ENCODE peak calls at places on chromosomes 11 and 22, in seven cellular contexts. F, S, L, G, A, D and P are unnamed samples.

GRCh38 chr22:40535642-40536041 is 100.9 kb downstream of the MRTFA start:
- DNase-seq in F (no peak), S (no peak), L (no peak), G (no peak), A (no peak), D (no peak), P (no peak)

GRCh38 chr22:38066381-38067027 is 9.3 kb downstream of the PICK1 start:
- DNase-seq in F (no peak), S (peak; percentile 66), L (no peak), G (no peak), A (no peak), D (peak; percentile 49), P (no peak)

GRCh38 chr22:39690901-39691620 is 120.5 kb downstream of the CACNA1I start:
- DNase-seq in F (peak; percentile 63), S (peak; percentile 65), L (no peak), G (no peak), A (no peak), D (peak; percentile 87), P (peak; percentile 40)

GRCh38 chr11:1163911-1164735 is 6.4 kb downstream of the MUC5AC start:
- DNase-seq in F (no peak), S (peak; percentile 69), L (no peak), G (no peak), A (no peak), D (peak; percentile 34), P (no peak)

GRCh38 chr22:17764036-17764435 is 10.2 kb downstream of the BID start:
- DNase-seq in F (no peak), S (no peak), L (no peak), G (no peak), A (no peak), D (no peak), P (no peak)

GRCh38 chr22:28939394-28939793 is 56.0 kb downstream of the ZNRF3 start:
- DNase-seq in F (no peak), S (no peak), L (no peak), G (no peak), A (no peak), D (no peak), P (no peak)

GRCh38 chr22:43162412-43163150 is 11.2 kb downstream of the TSPO start:
- DNase-seq in F (no peak), S (no peak), L (no peak), G (no peak), A (no peak), D (no peak), P (no peak)

GRCh38 chr22:30178180-30179126 is 68.1 kb downstream of the LIF start:
- DNase-seq in F (no peak), S (no peak), L (no peak), G (no peak), A (no peak), D (no peak), P (no peak)

GRCh38 chr11:63574856-63575602 is 11.8 kb upstream of the PLAAT2 start:
- DNase-seq in F (no peak), S (no peak), L (peak; percentile 31), G (no peak), A (peak; percentile 62), D (no peak), P (no peak)

DNA sequence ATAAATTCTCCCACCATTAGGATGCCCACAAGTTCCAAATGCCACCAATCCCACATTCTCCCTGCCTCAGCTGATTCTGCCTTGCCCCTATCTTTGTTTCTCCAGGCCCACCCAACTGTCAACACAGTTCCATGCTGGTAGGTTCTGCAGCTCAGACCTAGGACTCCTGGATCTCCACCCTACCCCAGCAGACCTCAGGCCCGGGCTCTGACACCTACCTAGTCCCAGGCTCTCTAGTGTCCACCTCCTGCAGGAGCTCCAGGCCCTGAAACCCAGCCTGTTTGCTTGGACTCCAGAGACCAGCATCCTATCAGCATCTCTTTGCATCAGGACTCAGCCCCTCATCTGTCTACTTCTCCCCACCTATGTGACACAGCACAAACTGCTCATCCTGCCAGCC is 86.5 kb downstream of the PDE2A start:
- DNase-seq in F (no peak), S (peak; percentile 28), L (no peak), G (no peak), A (no peak), D (peak; percentile 15), P (no peak)
- H3K4me3 ChIP-seq in F (no peak overlapping the region), S (no peak overlapping the region), L (no peak overlapping the region), G (no peak overlapping the region), A (no peak overlapping the region), D (no peak overlapping the region), P (no peak overlapping the region)

GRCh38 chr11:118868659-118869058 is 15.0 kb upstream of the CXCR5 start:
- DNase-seq in F (no peak), S (no peak), L (no peak), G (no peak), A (no peak), D (no peak), P (no peak)

GRCh38 chr11:118873804-118874203 is 9.9 kb upstream of the CXCR5 start:
- DNase-seq in F (no peak), S (no peak), L (no peak), G (no peak), A (no peak), D (no peak), P (no peak)

GRCh38 chr11:118876261-118876660 is 7.4 kb upstream of the CXCR5 start:
- DNase-seq in F (no peak), S (no peak), L (no peak), G (no peak), A (no peak), D (no peak), P (no peak)

GRCh38 chr11:118872403-118872821 is 11.3 kb upstream of the CXCR5 start:
- DNase-seq in F (no peak), S (no peak), L (no peak), G (no peak), A (no peak), D (no peak), P (no peak)

GRCh38 chr11:118870396-118871343 is 13.0 kb upstream of the CXCR5 start:
- DNase-seq in F (no peak), S (peak; percentile 71), L (peak; percentile 33), G (no peak), A (peak; percentile 50), D (peak; percentile 57), P (peak; percentile 53)
- TF ChIP-seq CTCF in F (no peak), S (no peak), L (peak; percentile 24), G (no peak), A (peak; percentile 29), D (no peak), P (peak; percentile 25)

DNA sequence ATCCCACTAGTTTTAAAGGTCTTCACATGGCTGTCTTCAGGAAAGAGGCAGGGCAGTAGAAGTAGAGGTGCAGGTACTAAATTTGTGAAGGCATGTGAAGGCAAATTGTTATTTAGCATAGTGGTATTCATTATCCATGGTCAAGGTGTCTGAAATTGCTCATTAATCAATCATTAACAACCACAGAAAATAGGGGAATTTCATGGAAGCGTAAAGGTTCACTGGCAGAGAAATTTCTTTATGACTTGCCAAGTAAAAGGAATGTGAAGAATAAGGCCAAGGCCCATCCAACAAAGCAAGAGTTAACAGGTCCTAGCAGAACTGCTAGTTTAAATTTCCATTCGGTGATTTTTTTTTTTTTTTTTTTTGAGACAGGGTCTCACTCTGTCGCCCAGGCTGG is 59.0 kb downstream of the RSF1 start:
- DNase-seq in F (no peak), S (no peak), L (no peak), G (no peak), A (no peak), D (no peak), P (no peak)
- H3K27me3 ChIP-seq in F (no peaks in the 10 kb centered on the region), S (no peaks in the 10 kb centered on the region), L (no peaks in the 10 kb centered on the region), G (no peaks in the 10 kb centered on the region), A (no peaks in the 10 kb centered on the region), D (no peaks in the 10 kb centered on the region), P (no peaks in the 10 kb centered on the region)

DNA sequence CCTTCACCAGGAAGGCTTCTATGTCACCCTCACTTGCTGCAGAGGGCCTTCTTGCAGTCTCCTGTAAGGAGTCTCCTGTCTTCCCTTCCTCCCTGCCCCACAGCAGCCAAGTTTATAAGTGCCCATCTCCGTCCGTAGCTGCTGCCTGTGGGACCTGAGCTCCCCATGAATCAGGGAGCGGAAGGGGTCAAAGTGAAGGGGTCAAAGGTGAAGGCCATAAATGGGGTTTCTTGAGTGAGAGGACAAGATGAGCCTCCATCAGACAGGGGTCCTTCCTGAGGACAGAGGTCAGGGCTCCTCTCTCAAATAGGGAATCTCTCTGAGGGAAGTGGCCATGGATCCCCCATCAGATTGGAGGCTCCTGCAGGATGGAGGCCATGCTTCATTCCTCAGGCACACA is 44.4 kb downstream of the ARRB1 start:
- DNase-seq in F (no peak), S (no peak), L (no peak), G (no peak), A (no peak), D (no peak), P (no peak)
- H3K4me3 ChIP-seq in F (no peak overlapping the region), S (no peak overlapping the region), L (no peak overlapping the region), G (no peak overlapping the region), A (no peak overlapping the region), D (no peak overlapping the region), P (no peak overlapping the region)

DNA sequence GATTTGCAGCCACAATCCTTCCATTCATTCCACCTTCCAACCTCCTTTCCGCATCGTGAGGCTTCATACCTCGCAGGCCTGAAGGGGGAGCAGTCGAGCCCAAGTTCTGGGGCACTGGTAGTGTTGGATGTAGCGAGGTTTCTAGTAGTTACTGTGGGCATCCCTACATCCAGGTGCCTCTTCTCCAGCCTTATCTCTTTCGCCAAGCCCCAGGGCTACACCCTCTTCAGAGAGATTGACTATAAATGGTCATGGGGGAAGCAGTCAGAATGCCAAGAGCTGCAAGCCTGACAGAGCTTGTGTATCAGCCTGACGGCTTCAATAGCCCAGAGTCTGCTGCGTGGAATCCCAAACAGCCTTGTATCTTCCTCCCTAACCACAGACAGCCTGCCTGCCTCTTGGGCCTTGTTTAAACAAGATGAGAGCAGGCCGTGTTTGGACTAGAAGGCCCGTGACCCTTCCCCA is 28.9 kb downstream of the CLMP start:
- DNase-seq in F (peak; percentile 25), S (no peak), L (peak; percentile 14), G (peak; percentile 51), A (peak; percentile 92), D (no peak), P (peak; percentile 48)
- TF ChIP-seq CTCF in F (peak; percentile 68), S (peak; percentile 24), L (peak; percentile 51), G (peak; percentile 41), A (peak; percentile 78), D (peak; percentile 40), P (peak; percentile 43)

DNA sequence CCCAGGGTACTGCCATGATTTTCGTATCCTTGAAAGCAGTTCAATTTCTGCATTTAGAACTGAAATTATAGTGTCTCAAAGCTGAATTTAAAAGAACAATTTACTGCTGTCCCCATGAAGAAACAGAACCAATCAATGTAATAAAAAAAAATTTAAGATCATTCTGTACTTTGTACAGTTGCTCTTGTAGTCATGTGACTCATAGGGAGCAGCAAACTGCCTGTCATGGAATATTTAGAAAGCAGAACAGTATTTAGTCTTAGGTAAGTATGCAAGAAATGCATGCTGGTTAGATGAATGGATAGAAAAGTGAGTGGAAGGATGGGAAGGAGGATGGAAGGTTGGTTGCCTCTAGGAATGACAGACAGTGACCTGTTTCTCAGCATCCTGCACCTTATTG is 450.9 kb downstream of the RAB38 start:
- DNase-seq in F (no peak), S (no peak), L (no peak), G (no peak), A (no peak), D (no peak), P (no peak)
- H3K27me3 ChIP-seq in F (no peaks in the 10 kb centered on the region), S (no peaks in the 10 kb centered on the region), L (no peaks in the 10 kb centered on the region), G (no peaks in the 10 kb centered on the region), A (no peaks in the 10 kb centered on the region), D (no peaks in the 10 kb centered on the region), P (no peaks in the 10 kb centered on the region)